ENCODE peak calls at places on chromosome 17, in nine cellular contexts. W is breast epithelium, I is fibroblast of pulmonary artery, U is hepatocyte, Q is cardiac fibroblast, X is lower leg skin, K is IMR-90, V is astrocyte of the spinal cord, S is HL-60. H is an unnamed sample.
A peak's percentile ranks its signal among the peaks of the same experiment; 100 is the strongest.

GRCh38 chr17:75317671-75318070 is 28.4 kb upstream of the SLC25A19 start:
- DNase-seq in W (no peak), I (no peak), U (no peak), Q (no peak), X (no peak), K (no peak), V (peak; percentile 42), S (peak; percentile 43), H (no peak)

GRCh38 chr17:48544356-48545021 is 420 bp downstream of the HOXB2 start:
- DNase-seq in W (peak; percentile 81), I (peak; percentile 81), U (peak; percentile 72), Q (peak; percentile 86), X (peak; percentile 73), K (peak; percentile 93), V (peak; percentile 94), S (no peak), H (no peak)

GRCh38 chr17:79023886-79024771 is at the start of gene C1QTNF1:
- DNase-seq in W (peak; percentile 66), I (peak; percentile 75), U (peak; percentile 75), Q (peak; percentile 55), X (no peak), K (peak; percentile 38), V (no peak), S (no peak), H (no peak)

GRCh38 chr17:67076290-67076689 is 31.9 kb downstream of the CACNG1 start:
- DNase-seq in W (no peak), I (no peak), U (peak; percentile 58), Q (no peak), X (no peak), K (no peak), V (no peak), S (no peak), H (no peak)

GRCh38 chr17:63436523-63437110 is 9.5 kb downstream of the CYB561 start:
- DNase-seq in W (no peak), I (peak; percentile 56), U (no peak), Q (no peak), X (no peak), K (no peak), V (no peak), S (no peak), H (no peak)

GRCh38 chr17:57625511-57625910 is 119.6 kb downstream of the CCDC182 start:
- DNase-seq in W (no peak), I (no peak), U (no peak), Q (no peak), X (no peak), K (no peak), V (no peak), S (no peak), H (no peak)

GRCh38 chr17:60602385-60602742 is 2.4 kb downstream of the PPM1D start:
- DNase-seq in W (no peak), I (no peak), U (no peak), Q (no peak), X (no peak), K (no peak), V (no peak), S (no peak), H (no peak)

GRCh38 chr17:68539536-68540469 is 27.6 kb downstream of the PRKAR1A start:
- DNase-seq in W (no peak), I (peak; percentile 50), U (peak; percentile 23), Q (peak; percentile 36), X (no peak), K (no peak), V (peak; percentile 10), S (peak; percentile 31), H (peak; percentile 45)

GRCh38 chr17:82434216-82434565 is 15.8 kb upstream of the OGFOD3 start:
- DNase-seq in W (no peak), I (no peak), U (no peak), Q (no peak), X (no peak), K (no peak), V (no peak), S (no peak), H (no peak)

GRCh38 chr17:58329035-58329807 is 626 bp upstream of the TSPOAP1 start:
- DNase-seq in W (no peak), I (no peak), U (no peak), Q (no peak), X (no peak), K (no peak), V (no peak), S (peak; percentile 98), H (no peak)

GRCh38 chr17:27771576-27771975 is 28.8 kb downstream of the NOS2 start:
- DNase-seq in W (no peak), I (no peak), U (no peak), Q (no peak), X (no peak), K (no peak), V (no peak), S (no peak), H (no peak)

GRCh38 chr17:58786586-58787295 is 31.1 kb downstream of the PPM1E start:
- DNase-seq in W (no peak), I (peak; percentile 89), U (peak; percentile 4), Q (peak; percentile 75), X (no peak), K (peak; percentile 87), V (peak; percentile 75), S (no peak), H (no peak)

GRCh38 chr17:58305626-58306025 is 23.0 kb downstream of the TSPOAP1 start:
- DNase-seq in W (no peak), I (no peak), U (no peak), Q (no peak), X (no peak), K (no peak), V (no peak), S (no peak), H (no peak)

GRCh38 chr17:15409721-15410247 is 57.6 kb downstream of the CDRT4 start:
- DNase-seq in W (no peak), I (peak; percentile 96), U (no peak), Q (peak; percentile 94), X (peak; percentile 67), K (peak; percentile 98), V (peak; percentile 89), S (no peak), H (no peak)

GRCh38 chr17:78558181-78558850 is 18.9 kb downstream of the DNAH17 start:
- DNase-seq in W (no peak), I (peak; percentile 28), U (no peak), Q (peak; percentile 39), X (no peak), K (no peak), V (peak; percentile 6), S (no peak), H (no peak)

GRCh38 chr17:1347681-1348318 is 52.2 kb downstream of the YWHAE start:
- DNase-seq in W (no peak), I (no peak), U (peak; percentile 45), Q (peak; percentile 42), X (peak; percentile 29), K (peak; percentile 16), V (peak; percentile 29), S (no peak), H (peak; percentile 85)

GRCh38 chr17:51260960-51261958 is 913 bp downstream of the UTP18 start:
- DNase-seq in W (peak; percentile 64), I (peak; percentile 27), U (peak; percentile 87), Q (peak; percentile 14), X (peak; percentile 37), K (no peak), V (no peak), S (peak; percentile 60), H (no peak)

GRCh38 chr17:50146927-50147640 is 3.4 kb downstream of the PPP1R9B start:
- DNase-seq in W (no peak), I (no peak), U (no peak), Q (no peak), X (no peak), K (no peak), V (no peak), S (no peak), H (no peak)

DNA sequence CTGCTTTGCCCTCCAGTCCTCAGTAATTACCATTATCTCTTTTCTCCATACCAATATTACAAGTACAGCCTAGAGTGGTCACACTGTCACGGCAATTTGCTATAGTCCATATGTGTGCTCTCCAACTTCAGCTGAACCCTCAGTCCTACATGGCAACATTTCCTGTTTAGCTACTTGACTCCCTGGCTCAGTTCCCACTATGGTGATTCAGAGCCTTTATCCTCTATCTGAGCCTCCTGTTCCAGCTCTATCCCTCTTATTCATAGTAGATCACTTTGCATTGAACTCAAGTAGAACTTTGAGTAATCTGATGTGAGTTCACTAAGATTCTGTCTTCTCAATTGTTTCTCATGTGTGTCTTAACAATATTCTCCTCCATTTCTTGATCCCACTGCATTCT is 43.7 kb upstream of the GOSR1 start:
- DNase-seq in W (no peak), I (peak; percentile 97), U (peak; percentile 18), Q (peak; percentile 97), X (no peak), K (peak; percentile 96), V (peak; percentile 94), S (peak; percentile 31), H (peak; percentile 15)
- H3K4me3 ChIP-seq in W (no peak overlapping the region), I (no peak overlapping the region), U (no peak overlapping the region), Q (no peak overlapping the region), X (no peak overlapping the region), K (no peak overlapping the region), V (no peak overlapping the region), S (no peak overlapping the region), H (no peak overlapping the region)

GRCh38 chr17:81397314-81398169 is 2.3 kb downstream of the BAHCC1 start:
- DNase-seq in W (no peak), I (peak; percentile 70), U (peak; percentile 84), Q (peak; percentile 78), X (no peak), K (peak; percentile 62), V (peak; percentile 77), S (peak; percentile 61), H (no peak)
- TF ChIP-seq CTCF in W (no peak), I (no peak), U (peak; percentile 1), Q (peak; percentile 18), X (no peak), K (no peak), V (peak; percentile 30), S (no peak), H (no peak)

GRCh38 chr17:41773731-41774193 is 12.7 kb downstream of the JUP start:
- DNase-seq in W (no peak), I (no peak), U (no peak), Q (peak; percentile 25), X (no peak), K (peak; percentile 23), V (peak; percentile 56), S (no peak), H (no peak)

GRCh38 chr17:41773190-41773588 is 13.3 kb downstream of the JUP start:
- DNase-seq in W (peak; percentile 82), I (peak; percentile 90), U (peak; percentile 93), Q (peak; percentile 91), X (peak; percentile 65), K (peak; percentile 91), V (peak; percentile 87), S (no peak), H (peak; percentile 81)

GRCh38 chr17:41777157-41777578 is 9.3 kb downstream of the JUP start:
- DNase-seq in W (no peak), I (no peak), U (no peak), Q (peak; percentile 70), X (no peak), K (no peak), V (no peak), S (no peak), H (no peak)

GRCh38 chr17:41777579-41778188 is 8.8 kb downstream of the JUP start:
- DNase-seq in W (peak; percentile 85), I (peak; percentile 99), U (peak; percentile 60), Q (peak; percentile 95), X (no peak), K (peak; percentile 96), V (peak; percentile 98), S (no peak), H (peak; percentile 93)

GRCh38 chr17:41775394-41776226 is 10.9 kb downstream of the JUP start:
- DNase-seq in W (no peak), I (no peak), U (no peak), Q (peak; percentile 36), X (no peak), K (no peak), V (no peak), S (no peak), H (no peak)
- H3K4me3 ChIP-seq in W (no peak overlapping the region), I (no peak overlapping the region), U (no peak overlapping the region), Q (no peak overlapping the region), X (no peak overlapping the region), K (no peak overlapping the region), V (no peak overlapping the region), S (no peak overlapping the region), H (no peak overlapping the region)

GRCh38 chr17:54900457-54901229 is at the start of gene TOM1L1:
- DNase-seq in W (peak; percentile 83), I (peak; percentile 55), U (peak; percentile 91), Q (peak; percentile 63), X (peak; percentile 44), K (peak; percentile 46), V (peak; percentile 55), S (peak; percentile 53), H (peak; percentile 75)
- TF ChIP-seq CTCF in W (peak; percentile 13), I (peak; percentile 9), U (peak; percentile 3), Q (no peak), X (no peak), K (peak; percentile 5), V (no peak), S (no peak), H (peak; percentile 34)

H was measured in LNCaP clone FGC.